ENCODE peak calls at places on chromosomes 3 and 15, in five cellular contexts. Y is NCI-H2171 treated with DMSO at 0.1 percent for 48 hours; P is NCI-H2029 treated with DMSO at 0.1 percent for 48 hours; F is stimulated activated CD4-positive, alpha-beta T cell treated with anti-CD3 and anti-CD28 coated beads, Interleukin-2, amount 100 ng/mL, for 48 hours; G is T-helper 17 cell. C is an unnamed sample.

GRCh38 chr3:126211569-126211968 is 31.2 kb upstream of the ALDH1L1 start:
- DNase-seq in G (no peak), Y (no peak), P (no peak), F (no peak), C (no peak)

GRCh38 chr3:81643721-81644120 is 117.7 kb downstream of the GBE1 start:
- DNase-seq in F (no peak), G (no peak), P (peak), Y (peak), C (no peak)

GRCh38 chr3:143000525-143000924 is 845 bp upstream of the U2SURP start:
- DNase-seq in P (no peak), F (no peak), Y (no peak), G (no peak), C (no peak)

GRCh38 chr15:61025283-61025682 is 203.8 kb downstream of the RORA start:
- DNase-seq in F (no peak), Y (no peak), P (no peak), G (no peak), C (no peak)

GRCh38 chr3:135992072-135992471 is 26.5 kb downstream of the PPP2R3A start:
- DNase-seq in F (no peak), P (no peak), G (no peak), Y (no peak), C (no peak)

GRCh38 chr3:12400795-12401194 is 83.5 kb upstream of the TSEN2 start:
- DNase-seq in Y (no peak), F (no peak), P (no peak), G (no peak), C (no peak)

GRCh38 chr3:114627760-114628159 is 333.9 kb downstream of the TIGIT start:
- DNase-seq in F (no peak), G (no peak), P (no peak), Y (no peak), C (no peak)

GRCh38 chr3:64958187-64958586 is 270.4 kb upstream of the ADAMTS9 start:
- DNase-seq in F (no peak), Y (no peak), G (no peak), P (no peak), C (no peak)

GRCh38 chr15:82875411-82876003 is 66.1 kb downstream of the WHAMM start:
- DNase-seq in G (no peak), Y (no peak), F (no peak), P (no peak), C (no peak)

GRCh38 chr3:196422976-196423781 is 9.0 kb downstream of the UBXN7 start:
- DNase-seq in G (no peak), F (no peak), P (peak), Y (peak), C (no peak)

GRCh38 chr3:24156466-24156865 is 211.4 kb downstream of the NR1D2 start:
- DNase-seq in P (no peak), Y (no peak), F (no peak), G (no peak), C (no peak)

GRCh38 chr15:29934251-29934650 is 112.0 kb upstream of the TJP1 start:
- DNase-seq in F (no peak), Y (no peak), P (no peak), G (no peak), C (no peak)

GRCh38 chr3:21436846-21437245 is 314.2 kb downstream of the ZNF385D start:
- DNase-seq in F (no peak), G (no peak), Y (no peak), P (no peak), C (no peak)

GRCh38 chr3:193052294-193052693 is 134.6 kb upstream of the MB21D2 start:
- DNase-seq in G (no peak), Y (peak), F (no peak), P (no peak), C (no peak)

GRCh38 chr15:100810229-100810628 is 69.4 kb upstream of the ALDH1A3 start:
- DNase-seq in Y (no peak), G (no peak), F (no peak), P (no peak), C (no peak)